ENCODE peak calls at places on chromosomes 1 and 21, in four cellular contexts. C is H1, G is ovary, I is Peyer's patch. L is an unnamed sample.
A peak's percentile ranks its signal among the peaks of the same experiment; 100 is the strongest.

GRCh38 chr1:155278689-155279160 is 1.5 kb downstream of the HCN3 start:
- DNase-seq in C (no peak), G (no peak), I (no peak), L (no peak)

GRCh38 chr1:94239796-94240195 is 2.4 kb upstream of the ARHGAP29 start:
- DNase-seq in C (no peak), G (no peak), I (no peak), L (no peak)

GRCh38 chr1:33740040-33740745 is 123.7 kb upstream of the HMGB4 start:
- DNase-seq in C (no peak), G (no peak), I (no peak), L (no peak)

GRCh38 chr1:168135116-168135981 is 1.4 kb downstream of the GPR161 start:
- DNase-seq in C (no peak), G (no peak), I (no peak), L (no peak)

GRCh38 chr1:150115121-150115520 is 34.6 kb upstream of the PLEKHO1 start:
- DNase-seq in C (no peak), G (no peak), I (no peak), L (no peak)

GRCh38 chr1:200739499-200740290 is 1.0 kb downstream of the CAMSAP2 start:
- DNase-seq in C (no peak), G (no peak), I (no peak), L (peak; percentile 90)

GRCh38 chr1:26302733-26303405 is 3.6 kb downstream of the UBXN11 start:
- DNase-seq in C (no peak), G (no peak), I (no peak), L (no peak)

GRCh38 chr1:93692001-93692400 is 10.4 kb upstream of the BCAR3 start:
- DNase-seq in C (no peak), G (no peak), I (no peak), L (no peak)

GRCh38 chr1:10694274-10694632 is 102.2 kb downstream of the CASZ1 start:
- DNase-seq in C (no peak), G (no peak), I (no peak), L (no peak)

GRCh38 chr1:66532214-66532613 is 1.7 kb upstream of the SGIP1 start:
- DNase-seq in C (no peak), G (no peak), I (no peak), L (no peak)

GRCh38 chr1:62131093-62131725 is 63.4 kb upstream of the L1TD1 start:
- DNase-seq in C (no peak), G (no peak), I (no peak), L (peak; percentile 28)

GRCh38 chr1:118118469-118118868 is 66.6 kb downstream of the SPAG17 start:
- DNase-seq in C (no peak), G (no peak), I (no peak), L (peak; percentile 26)

GRCh38 chr1:53375440-53375839 is 47.6 kb upstream of the LRP8 start:
- DNase-seq in C (no peak), G (peak; percentile 15), I (peak; percentile 16), L (no peak)

GRCh38 chr21:46334351-46335140 is 10.6 kb downstream of the PCNT start:
- DNase-seq in C (no peak), G (no peak), I (no peak), L (no peak)

GRCh38 chr1:244005455-244005854 is 45.6 kb upstream of the ZBTB18 start:
- DNase-seq in C (no peak), G (no peak), I (no peak), L (no peak)

GRCh38 chr1:43704838-43705237 is 2.5 kb upstream of the ST3GAL3 start:
- DNase-seq in C (no peak), G (peak; percentile 71), I (no peak), L (no peak)

GRCh38 chr1:145849356-145850165 is 4.1 kb downstream of the NUDT17 start:
- DNase-seq in C (no peak), G (no peak), I (no peak), L (no peak)

GRCh38 chr1:178066904-178067531 is 26.9 kb upstream of the RASAL2 start:
- DNase-seq in C (no peak), G (no peak), I (no peak), L (no peak)

GRCh38 chr1:203557390-203557789 is 63.4 kb downstream of the OPTC start:
- DNase-seq in C (no peak), G (peak; percentile 54), I (no peak), L (peak; percentile 17)

GRCh38 chr1:113765306-113765705 is 6.0 kb upstream of the PHTF1 start:
- DNase-seq in C (no peak), G (no peak), I (no peak), L (no peak)

GRCh38 chr1:213571419-213571818 is 416.4 kb upstream of the PROX1 start:
- DNase-seq in C (no peak), G (no peak), I (no peak), L (no peak)
- H3K27me3 ChIP-seq in C (no peaks in the 10 kb centered on the region), G (no peaks in the 10 kb centered on the region), I (no peaks in the 10 kb centered on the region), L (no peaks in the 10 kb centered on the region)

DNA sequence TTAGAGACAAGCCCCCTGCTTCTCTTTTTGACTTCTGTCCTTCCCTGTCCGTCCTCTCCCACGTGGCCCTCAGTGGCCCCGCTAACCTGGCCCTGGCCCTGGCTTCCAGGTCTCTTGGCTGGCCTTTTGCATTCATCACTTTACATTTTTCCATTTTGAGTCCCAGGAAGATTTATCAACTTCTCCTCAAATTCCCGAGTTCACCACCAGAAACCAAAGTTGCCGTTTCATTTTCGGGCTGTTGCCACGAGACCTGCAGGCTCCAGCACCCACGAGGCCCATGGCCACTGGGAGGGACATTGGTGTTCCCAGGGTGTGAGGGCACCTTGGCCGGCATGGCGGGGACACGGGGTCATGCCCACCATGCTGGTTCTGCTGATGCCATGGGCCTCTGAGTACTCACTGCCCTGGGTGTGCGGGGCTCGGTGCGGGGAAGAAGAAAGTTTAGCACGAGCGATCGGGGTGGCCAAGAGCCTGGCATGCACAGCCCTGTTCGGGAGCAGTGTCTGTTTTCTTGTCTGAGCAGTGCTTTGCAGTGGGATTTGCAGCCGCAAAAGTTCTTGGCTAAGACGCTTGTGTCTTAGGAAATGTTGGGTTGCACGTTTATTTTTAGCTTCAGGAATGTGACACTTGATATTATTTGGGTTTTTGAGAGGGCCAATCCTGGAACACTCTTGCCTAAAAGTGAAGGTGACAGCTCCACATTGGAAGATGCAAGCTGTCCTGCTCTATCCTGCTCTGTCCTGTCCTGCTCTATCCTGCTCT is 40.4 kb upstream of the ADARB1 start:
- DNase-seq in C (no peak), G (peak; percentile 49), I (peak; percentile 46), L (no peak)
- TF ChIP-seq POLR2A in C (no peak), G (no peak), I (no peak), L (no peak)

DNA sequence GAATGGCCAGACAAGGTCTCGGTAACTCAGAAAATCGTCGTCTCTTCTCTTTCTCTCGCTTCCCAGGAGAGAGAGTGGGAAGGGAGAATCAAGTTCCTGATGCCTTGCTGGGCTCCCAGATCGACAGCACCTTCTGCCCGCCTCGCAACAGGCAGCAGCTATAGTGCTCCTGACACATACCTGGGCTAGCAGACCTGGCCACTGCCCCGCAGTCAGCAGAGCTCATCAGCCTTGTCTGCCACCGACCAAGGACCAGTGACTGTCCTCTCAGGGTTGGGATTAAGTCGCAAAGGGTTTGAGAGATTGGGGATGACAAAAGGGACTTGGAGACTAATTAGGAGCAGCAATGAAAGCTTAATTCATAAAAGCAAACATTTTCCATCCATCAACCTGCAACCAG is 4.1 kb downstream of the RUNX3 start:
- DNase-seq in C (no peak), G (no peak), I (no peak), L (no peak)
- H3K27me3 ChIP-seq in C (peaks cover 62% of the 10 kb centered on the region), G (no peaks in the 10 kb centered on the region), I (no peaks in the 10 kb centered on the region), L (peaks cover 41% of the 10 kb centered on the region)

GRCh38 chr1:110152133-110152785 is 2.0 kb downstream of the SLC6A17 start:
- DNase-seq in C (no peak), G (no peak), I (no peak), L (no peak)
- TF ChIP-seq POLR2A in C (no peak), G (no peak), I (no peak), L (no peak)

GRCh38 chr1:206142770-206143169 is 25.6 kb upstream of the AVPR1B start:
- DNase-seq in C (no peak), G (no peak), I (no peak), L (no peak)

GRCh38 chr1:206141996-206142395 is 24.8 kb upstream of the AVPR1B start:
- DNase-seq in C (no peak), G (no peak), I (no peak), L (peak; percentile 9)

GRCh38 chr1:206143537-206144155 is 26.5 kb upstream of the AVPR1B start:
- DNase-seq in C (no peak), G (no peak), I (no peak), L (no peak)

GRCh38 chr1:206145771-206146290 is 28.6 kb upstream of the AVPR1B start:
- DNase-seq in C (no peak), G (no peak), I (no peak), L (no peak)

GRCh38 chr1:206144605-206145004 is 27.4 kb upstream of the AVPR1B start:
- DNase-seq in C (no peak), G (no peak), I (no peak), L (no peak)
- H3K27me3 ChIP-seq in C (no peaks in the 10 kb centered on the region), G (no peaks in the 10 kb centered on the region), I (no peaks in the 10 kb centered on the region), L (no peaks in the 10 kb centered on the region)

GRCh38 chr1:9242338-9242969 is 7.9 kb downstream of the H6PD start:
- DNase-seq in C (no peak), G (peak; percentile 84), I (peak; percentile 74), L (peak; percentile 71)
- TF ChIP-seq POLR2A in C (no peak), G (no peak), I (no peak), L (no peak)